ENCODE peak calls at places on chromosomes 7 and 10, in nine cellular contexts. S is IMR-90, J is A549, K is pancreas, W is breast epithelium, H is suprapubic skin, Y is fibroblast of lung, N is tibial nerve, P is psoas muscle. T is an unnamed sample. For H3K4me1, the result is how much of the 10 kb centered on the place peaks cover.

GRCh38 chr10:78416031-78416800 is 382.6 kb downstream of the RPS24 start:
- DNase-seq in S (peak), J (no peak), K (no peak), W (no peak), H (peak), Y (peak), N (no peak), P (no peak), T (no peak)

GRCh38 chr10:93992400-93993030 is 1.2 kb upstream of the PLCE1 start:
- DNase-seq in S (peak), J (peak), K (no peak), W (no peak), H (no peak), Y (peak), N (no peak), P (no peak), T (no peak)

GRCh38 chr7:44824894-44825526 is 22.9 kb downstream of the H2AZ2 start:
- DNase-seq in S (peak), J (no peak), K (no peak), W (no peak), H (peak), Y (peak), N (no peak), P (no peak), T (no peak)

GRCh38 chr10:119250641-119251314 is 43.4 kb downstream of the GRK5 start:
- DNase-seq in S (peak), J (peak), K (no peak), W (no peak), H (no peak), Y (peak), N (no peak), P (no peak), T (no peak)

GRCh38 chr7:68783671-68784070 is 814.6 kb upstream of the AUTS2 start:
- DNase-seq in S (peak), J (peak), K (no peak), W (no peak), H (no peak), Y (peak), N (no peak), P (no peak), T (no peak)

GRCh38 chr10:48634198-48634983 is 29.5 kb upstream of the ARHGAP22 start:
- DNase-seq in S (peak), J (no peak), K (peak), W (no peak), H (peak), Y (peak), N (peak), P (peak), T (peak)

GRCh38 chr10:120156614-120157274 is 264.2 kb downstream of the SEC23IP start:
- DNase-seq in S (no peak), J (no peak), K (no peak), W (no peak), H (no peak), Y (no peak), N (no peak), P (no peak), T (no peak)

GRCh38 chr7:151386301-151387160 is 23.3 kb downstream of the WDR86 start:
- DNase-seq in S (no peak), J (no peak), K (no peak), W (no peak), H (no peak), Y (no peak), N (no peak), P (no peak), T (no peak)

GRCh38 chr10:21172774-21173432 is 275.8 kb upstream of the NEBL start:
- DNase-seq in S (no peak), J (no peak), K (peak), W (peak), H (no peak), Y (peak), N (peak), P (peak), T (peak)

GRCh38 chr7:87810726-87811125 is 65.4 kb downstream of the SLC25A40 start:
- DNase-seq in S (no peak), J (no peak), K (no peak), W (no peak), H (no peak), Y (no peak), N (no peak), P (no peak), T (no peak)

GRCh38 chr7:8389898-8390642 is 43.3 kb upstream of the NXPH1 start:
- DNase-seq in S (no peak), J (peak), K (no peak), W (no peak), H (no peak), Y (no peak), N (no peak), P (peak), T (peak)

GRCh38 chr7:22425361-22425760 is 68.4 kb upstream of the RAPGEF5 start:
- DNase-seq in S (no peak), J (no peak), K (no peak), W (no peak), H (no peak), Y (no peak), N (no peak), P (no peak), T (no peak)

GRCh38 chr7:148486937-148487336 is 103.6 kb upstream of the C7orf33 start:
- DNase-seq in S (no peak), J (no peak), K (no peak), W (no peak), H (no peak), Y (no peak), N (no peak), P (no peak), T (no peak)

GRCh38 chr7:130144632-130145171 is 60.5 kb downstream of the TMEM209 start:
- DNase-seq in S (peak), J (peak), K (no peak), W (no peak), H (no peak), Y (peak), N (no peak), P (no peak), T (no peak)

GRCh38 chr10:100223879-100224278 is 5.5 kb downstream of the CHUK start:
- DNase-seq in S (no peak), J (no peak), K (no peak), W (no peak), H (no peak), Y (no peak), N (no peak), P (no peak), T (no peak)

GRCh38 chr10:82922046-82922445 is 1047.1 kb downstream of the NRG3 start:
- DNase-seq in S (no peak), J (no peak), K (no peak), W (no peak), H (no peak), Y (no peak), N (no peak), P (no peak), T (no peak)

GRCh38 chr10:19998482-19998881 is 182.2 kb downstream of the PLXDC2 start:
- DNase-seq in S (no peak), J (no peak), K (no peak), W (no peak), H (no peak), Y (no peak), N (no peak), P (no peak), T (no peak)

GRCh38 chr10:28253174-28253783 is 49.6 kb downstream of the MPP7 start:
- DNase-seq in S (no peak), J (no peak), K (no peak), W (no peak), H (no peak), Y (peak), N (no peak), P (no peak), T (no peak)

GRCh38 chr7:127066974-127067373 is 185.8 kb downstream of the GRM8 start:
- DNase-seq in S (no peak), J (peak), K (no peak), W (no peak), H (no peak), Y (no peak), N (no peak), P (no peak), T (no peak)

GRCh38 chr7:116356333-116356965 is 143.1 kb upstream of the CAV2 start:
- DNase-seq in S (no peak), J (no peak), K (peak), W (no peak), H (no peak), Y (no peak), N (no peak), P (no peak), T (no peak)
- H3K4me3 ChIP-seq in S (no peak), J (no peak), K (no peak), W (no peak), H (no peak), Y (no peak), N (no peak), P (no peak), T (no peak)

DNA sequence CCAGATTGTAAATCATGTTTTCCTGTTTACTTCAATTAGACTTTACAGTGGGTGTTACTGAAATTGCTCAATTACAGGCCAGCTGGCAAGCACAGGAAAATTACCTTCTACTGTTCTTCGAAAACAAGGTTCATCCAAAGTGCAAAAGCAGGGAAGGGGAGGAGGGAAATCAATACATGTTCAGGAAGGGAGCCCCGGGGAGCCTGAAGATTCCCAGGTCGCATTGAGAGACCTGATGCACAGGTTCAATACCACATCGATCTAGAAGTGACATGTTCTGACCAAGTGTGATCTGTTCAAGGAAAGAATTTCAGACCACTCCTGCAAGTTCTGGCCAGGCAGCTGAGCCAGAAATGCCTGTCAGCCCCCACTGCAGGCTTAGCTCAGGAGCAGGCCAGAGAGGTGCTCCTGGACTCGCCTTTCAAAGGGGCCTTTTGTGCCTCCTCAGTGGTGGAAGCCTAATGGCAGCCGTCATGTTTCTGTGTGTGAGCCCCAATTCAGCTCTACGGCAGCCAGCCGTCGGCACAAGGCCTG is 35.9 kb downstream of the FAM53B start:
- DNase-seq in S (no peak), J (no peak), K (no peak), W (no peak), H (no peak), Y (no peak), N (no peak), P (no peak), T (peak)
- H3K4me1 ChIP-seq in S (under half), J (under half), K (under half), W (under half), H (half or more), Y (under half), N (half or more), P (half or more), T (half or more)

DNA sequence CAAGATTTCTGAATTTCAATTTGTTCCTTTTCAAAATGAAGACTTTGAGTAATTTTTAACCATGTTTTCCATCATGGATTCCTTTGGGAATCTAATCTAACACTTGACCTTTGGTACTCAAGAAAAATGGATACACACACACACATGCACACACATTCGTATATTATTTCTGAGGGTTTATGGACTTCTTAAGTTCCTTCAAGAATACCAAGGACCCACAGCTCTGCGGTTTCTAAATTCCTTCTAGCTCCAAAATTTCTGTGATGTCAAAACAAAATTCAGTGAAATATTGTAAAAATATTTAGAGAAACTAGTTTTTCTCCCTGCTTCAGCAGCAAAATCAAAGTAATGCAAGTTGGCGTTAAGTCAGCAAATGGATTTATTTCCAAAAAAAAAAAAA is 98.3 kb upstream of the FAM13C start:
- DNase-seq in S (no peak), J (no peak), K (no peak), W (no peak), H (no peak), Y (no peak), N (no peak), P (no peak), T (no peak)
- H3K4me3 ChIP-seq in S (no peak), J (no peak), K (no peak), W (no peak), H (no peak), Y (no peak), N (no peak), P (no peak), T (no peak)

GRCh38 chr10:1137499-1138163 is 81.4 kb downstream of the WDR37 start:
- DNase-seq in S (no peak), J (no peak), K (no peak), W (no peak), H (no peak), Y (no peak), N (no peak), P (no peak), T (no peak)
- H3K4me1 ChIP-seq in S (under half), J (under half), K (under half), W (under half), H (under half), Y (under half), N (under half), P (under half), T (under half)

GRCh38 chr7:19113001-19113349 is 4.5 kb downstream of the TWIST1 start:
- DNase-seq in S (no peak), J (no peak), K (no peak), W (no peak), H (no peak), Y (no peak), N (no peak), P (no peak), T (no peak)
- H3K4me3 ChIP-seq in S (no peak), J (no peak), K (no peak), W (peak), H (peak), Y (no peak), N (no peak), P (no peak), T (no peak)

GRCh38 chr7:28174901-28175661 is 5.5 kb downstream of the JAZF1 start:
- DNase-seq in S (no peak), J (no peak), K (no peak), W (no peak), H (no peak), Y (no peak), N (no peak), P (no peak), T (no peak)
- H3K4me1 ChIP-seq in S (under half), J (under half), K (under half), W (under half), H (under half), Y (under half), N (under half), P (under half), T (under half)

GRCh38 chr7:155803418-155804376 is 8.6 kb downstream of the SHH start:
- DNase-seq in S (no peak), J (peak), K (no peak), W (no peak), H (no peak), Y (peak), N (no peak), P (no peak), T (peak)

GRCh38 chr7:155805826-155806095 is 6.5 kb downstream of the SHH start:
- DNase-seq in S (no peak), J (no peak), K (no peak), W (no peak), H (no peak), Y (no peak), N (no peak), P (no peak), T (peak)

GRCh38 chr7:155804897-155805825 is 7.1 kb downstream of the SHH start:
- DNase-seq in S (peak), J (peak), K (peak), W (no peak), H (no peak), Y (peak), N (no peak), P (no peak), T (peak)

GRCh38 chr7:155802906-155803417 is 9.3 kb downstream of the SHH start:
- DNase-seq in S (no peak), J (no peak), K (no peak), W (no peak), H (no peak), Y (no peak), N (no peak), P (no peak), T (peak)

DNA sequence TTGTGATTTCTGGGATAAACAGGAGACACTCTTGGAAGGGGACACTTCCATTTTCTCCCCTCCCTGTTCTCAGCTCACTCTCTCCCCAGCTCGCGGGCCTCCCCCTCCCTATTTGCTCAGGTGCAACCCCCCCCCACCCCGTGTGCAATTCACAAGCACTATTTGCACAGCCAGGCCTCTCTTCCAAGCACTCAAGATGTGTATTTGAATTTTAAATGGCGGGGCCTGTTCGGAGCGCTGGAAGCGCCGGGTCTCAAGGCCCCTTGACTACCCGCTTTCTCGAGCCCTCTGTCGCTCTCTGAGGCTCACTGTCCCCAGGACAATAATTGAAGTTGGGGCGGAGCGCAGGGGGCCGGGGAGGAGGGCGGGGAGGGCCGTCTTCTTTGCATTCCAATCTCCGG is 7.8 kb downstream of the SHH start:
- DNase-seq in S (no peak), J (no peak), K (no peak), W (no peak), H (no peak), Y (no peak), N (no peak), P (no peak), T (no peak)
- H3K4me3 ChIP-seq in S (no peak), J (peak), K (peak), W (peak), H (peak), Y (peak), N (peak), P (peak), T (no peak)

DNA sequence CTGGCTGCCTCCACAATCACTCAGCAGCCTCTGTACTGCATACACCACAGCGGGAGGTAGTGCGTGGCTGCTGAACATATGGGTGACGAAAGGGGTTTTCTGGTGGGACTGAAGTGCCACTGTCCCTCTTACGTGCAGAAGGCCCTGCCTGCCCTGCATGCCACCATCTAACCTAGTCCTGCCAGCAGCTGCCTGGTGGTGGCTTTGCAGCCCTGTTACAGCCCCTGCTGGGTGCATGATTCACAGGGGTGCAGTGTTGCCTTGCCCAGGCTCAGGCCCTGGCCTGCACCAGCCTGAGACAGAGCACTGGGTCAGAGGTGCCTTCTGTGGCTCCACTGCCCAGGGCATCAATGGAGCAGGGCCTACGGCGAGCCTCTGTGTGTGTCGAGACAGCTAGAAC is 50.1 kb downstream of the SYPL1 start:
- DNase-seq in S (no peak), J (no peak), K (no peak), W (no peak), H (no peak), Y (no peak), N (no peak), P (no peak), T (no peak)
- H3K4me1 ChIP-seq in S (under half), J (under half), K (under half), W (under half), H (half or more), Y (under half), N (under half), P (under half), T (under half)

GRCh38 chr10:97577701-97578100 is 5.1 kb downstream of the ANKRD2 start:
- DNase-seq in S (no peak), J (no peak), K (no peak), W (no peak), H (no peak), Y (no peak), N (no peak), P (no peak), T (no peak)
- H3K4me3 ChIP-seq in S (no peak), J (no peak), K (no peak), W (no peak), H (no peak), Y (no peak), N (no peak), P (no peak), T (no peak)

T was measured in mucosa of descending colon.